ENCODE peak calls at places on chromosome 16, in seven cellular contexts. Y, N, R, I, F, T and A are unnamed samples.

GRCh38 chr16:12896562-12896961 is 4.8 kb upstream of the SHISA9 start:
- DNase-seq in Y (no peak), N (peak; percentile 67), R (peak; percentile 3), I (no peak), F (peak; percentile 74), T (peak; percentile 52), A (no peak)

GRCh38 chr16:52812945-52813556 is 239.6 kb downstream of the CHD9NB start:
- DNase-seq in Y (peak; percentile 28), N (no peak), R (peak; percentile 59), I (no peak), F (peak; percentile 84), T (peak; percentile 81), A (peak; percentile 50)

GRCh38 chr16:53022374-53022773 is 30.3 kb downstream of the CHD9NB start:
- DNase-seq in Y (peak; percentile 43), N (peak; percentile 76), R (peak; percentile 70), I (peak; percentile 34), F (peak; percentile 63), T (peak; percentile 52), A (peak; percentile 70)

GRCh38 chr16:565420-566330 is 1.1 kb upstream of the NHLRC4 start:
- DNase-seq in Y (peak; percentile 3), N (peak; percentile 21), R (no peak), I (no peak), F (no peak), T (no peak), A (peak; percentile 62)

GRCh38 chr16:30473231-30474061 is 904 bp downstream of the ITGAL start:
- DNase-seq in Y (no peak), N (no peak), R (no peak), I (no peak), F (no peak), T (no peak), A (no peak)

GRCh38 chr16:78275420-78275819 is 176.0 kb downstream of the WWOX start:
- DNase-seq in Y (no peak), N (no peak), R (no peak), I (no peak), F (no peak), T (no peak), A (no peak)

GRCh38 chr16:86984975-86985655 is 332.1 kb downstream of the C16orf95 start:
- DNase-seq in Y (no peak), N (peak; percentile 88), R (no peak), I (no peak), F (no peak), T (no peak), A (no peak)

GRCh38 chr16:67150058-67150832 is 553 bp downstream of the B3GNT9 start:
- DNase-seq in Y (peak; percentile 55), N (peak; percentile 66), R (peak; percentile 76), I (no peak), F (no peak), T (peak; percentile 80), A (peak; percentile 68)

GRCh38 chr16:13036600-13036999 is 135.2 kb downstream of the SHISA9 start:
- DNase-seq in Y (peak; percentile 11), N (peak; percentile 91), R (peak; percentile 22), I (no peak), F (peak; percentile 43), T (peak; percentile 34), A (peak; percentile 30)

GRCh38 chr16:16021988-16022682 is 72.7 kb downstream of the ABCC1 start:
- DNase-seq in Y (peak; percentile 97), N (peak; percentile 77), R (peak; percentile 95), I (peak; percentile 93), F (peak; percentile 88), T (peak; percentile 98), A (peak; percentile 96)

GRCh38 chr16:73172621-73173312 is 124.8 kb upstream of the ZFHX3 start:
- DNase-seq in Y (peak; percentile 91), N (peak; percentile 30), R (peak; percentile 96), I (peak; percentile 73), F (no peak), T (peak; percentile 99), A (peak; percentile 96)

DNA sequence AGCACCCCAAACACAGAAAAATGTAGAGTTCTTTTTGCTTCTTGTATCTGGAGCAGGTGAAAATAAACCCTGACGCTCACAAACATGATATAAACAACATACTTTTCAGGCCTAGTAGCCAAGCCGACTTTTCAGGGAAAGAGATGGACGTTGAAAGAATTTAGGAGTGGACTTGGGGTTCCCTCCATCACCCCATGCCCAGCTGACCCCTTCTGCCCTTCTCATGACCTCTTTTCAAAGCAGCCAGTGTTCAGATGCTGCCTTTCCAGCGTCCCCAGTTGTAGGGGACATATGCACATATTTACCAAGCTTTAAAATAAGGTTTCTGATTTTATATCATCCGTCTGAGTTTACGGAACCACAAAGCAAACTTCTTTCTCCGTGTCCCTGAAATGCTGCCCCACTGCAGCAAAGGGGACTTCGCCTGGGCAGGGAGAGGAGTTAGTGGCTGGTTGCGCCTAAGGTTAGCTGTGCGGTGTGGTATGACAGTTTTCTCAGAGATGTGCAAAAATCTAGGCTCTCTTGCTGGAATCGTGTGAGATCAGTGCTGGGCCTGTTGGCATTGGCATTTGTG is 235.5 kb downstream of the MRTFB start:
- DNase-seq in Y (no peak), N (no peak), R (no peak), I (no peak), F (no peak), T (no peak), A (no peak)
- H3K4me3 ChIP-seq in Y (no peak overlapping the region), N (no peak overlapping the region), R (no peak overlapping the region), I (no peak overlapping the region), F (no peak overlapping the region), T (no peak overlapping the region), A (no peak overlapping the region)

GRCh38 chr16:66095676-66096075 is 270.8 kb upstream of the CDH5 start:
- DNase-seq in Y (no peak), N (no peak), R (no peak), I (no peak), F (no peak), T (no peak), A (no peak)
- TF ChIP-seq CTCF in Y (peak; percentile 7), N (peak; percentile 18), R (peak; percentile 26), I (no peak), F (no peak), T (peak; percentile 23), A (no peak)

GRCh38 chr16:29028457-29029167 is 43.8 kb downstream of the LAT start:
- DNase-seq in Y (no peak), N (no peak), R (no peak), I (no peak), F (no peak), T (no peak), A (no peak)
- H3K4me3 ChIP-seq in Y (no peak overlapping the region), N (no peak overlapping the region), R (no peak overlapping the region), I (no peak overlapping the region), F (no peak overlapping the region), T (no peak overlapping the region), A (no peak overlapping the region)

GRCh38 chr16:55029509-55029908 is 98.8 kb downstream of the IRX5 start:
- DNase-seq in Y (no peak), N (no peak), R (no peak), I (no peak), F (no peak), T (no peak), A (no peak)
- TF ChIP-seq CTCF in Y (no peak), N (no peak), R (no peak), I (no peak), F (no peak), T (no peak), A (no peak)

DNA sequence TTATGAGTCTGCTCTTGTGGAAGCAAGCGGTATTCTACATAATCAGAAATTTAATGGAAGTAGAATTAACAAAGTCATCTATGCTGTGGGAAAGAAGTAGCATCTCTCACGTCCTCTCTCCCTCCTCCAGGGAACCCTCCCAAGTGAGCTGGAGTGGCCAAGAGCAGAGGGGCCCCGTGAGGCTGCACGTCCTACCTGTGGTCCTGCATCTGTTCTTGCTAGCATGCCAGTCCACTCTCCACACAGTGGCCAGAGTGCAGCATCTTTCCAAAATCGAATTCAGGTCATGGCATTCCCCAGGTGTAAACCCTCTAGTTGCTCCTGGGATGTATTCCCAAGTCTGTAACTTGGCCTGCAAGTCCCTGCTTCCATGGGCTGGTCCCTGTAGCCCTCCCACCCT is 10.1 kb downstream of the KIAA0513 start:
- DNase-seq in Y (no peak), N (no peak), R (no peak), I (no peak), F (no peak), T (no peak), A (no peak)
- H3K4me3 ChIP-seq in Y (no peak overlapping the region), N (no peak overlapping the region), R (no peak overlapping the region), I (no peak overlapping the region), F (no peak overlapping the region), T (no peak overlapping the region), A (no peak overlapping the region)

GRCh38 chr16:57133101-57133500 is 40.7 kb downstream of the CPNE2 start:
- DNase-seq in Y (no peak), N (no peak), R (no peak), I (no peak), F (no peak), T (no peak), A (no peak)
- TF ChIP-seq CTCF in Y (no peak), N (no peak), R (no peak), I (no peak), F (no peak), T (no peak), A (no peak)

GRCh38 chr16:55272787-55273186 is 51.2 kb upstream of the IRX6 start:
- DNase-seq in Y (no peak), N (no peak), R (no peak), I (peak; percentile 10), F (no peak), T (no peak), A (no peak)
- H3K4me3 ChIP-seq in Y (no peak overlapping the region), N (no peak overlapping the region), R (no peak overlapping the region), I (no peak overlapping the region), F (no peak overlapping the region), T (no peak overlapping the region), A (no peak overlapping the region)